ENCODE peak calls at places on chromosomes 16 and 17, in seven cellular contexts. One of them, this sample, is unnamed.
A peak's percentile ranks its signal among the peaks of the same experiment; 100 is the strongest.

GRCh38 chr17:82571855-82572254 is 52.3 kb downstream of the FOXK2 start:
- DNase-seq in suprapubic skin: no peak
- DNase-seq in right lobe of liver: peak; percentile 27
- DNase-seq in HFF-Myc: no peak
- DNase-seq in IMR-90: no peak
- DNase-seq in GM12865: no peak
- DNase-seq in fibroblast of lung: no peak
- DNase-seq in this sample: no peak

GRCh38 chr16:66248096-66248495 is 118.4 kb upstream of the CDH5 start:
- DNase-seq in suprapubic skin: peak; percentile 88
- DNase-seq in right lobe of liver: no peak
- DNase-seq in HFF-Myc: no peak
- DNase-seq in IMR-90: peak; percentile 77
- DNase-seq in GM12865: no peak
- DNase-seq in fibroblast of lung: peak; percentile 73
- DNase-seq in this sample: no peak

GRCh38 chr17:75061618-75062017 is 14.6 kb downstream of the KCTD2 start:
- DNase-seq in suprapubic skin: no peak
- DNase-seq in right lobe of liver: no peak
- DNase-seq in HFF-Myc: no peak
- DNase-seq in IMR-90: no peak
- DNase-seq in GM12865: no peak
- DNase-seq in fibroblast of lung: no peak
- DNase-seq in this sample: no peak

GRCh38 chr16:67842509-67843342 is 606 bp downstream of the THAP11 start:
- DNase-seq in suprapubic skin: peak; percentile 80
- DNase-seq in right lobe of liver: peak; percentile 71
- DNase-seq in HFF-Myc: no peak
- DNase-seq in IMR-90: peak; percentile 46
- DNase-seq in GM12865: peak; percentile 76
- DNase-seq in fibroblast of lung: peak; percentile 60
- DNase-seq in this sample: no peak

GRCh38 chr17:60792250-60792898 is 114.7 kb downstream of the BCAS3 start:
- DNase-seq in suprapubic skin: no peak
- DNase-seq in right lobe of liver: no peak
- DNase-seq in HFF-Myc: no peak
- DNase-seq in IMR-90: no peak
- DNase-seq in GM12865: no peak
- DNase-seq in fibroblast of lung: no peak
- DNase-seq in this sample: no peak

GRCh38 chr17:35849469-35850348 is 19.0 kb downstream of the HEATR9 start:
- DNase-seq in suprapubic skin: no peak
- DNase-seq in right lobe of liver: no peak
- DNase-seq in HFF-Myc: peak; percentile 49
- DNase-seq in IMR-90: peak; percentile 67
- DNase-seq in GM12865: peak; percentile 83
- DNase-seq in fibroblast of lung: peak; percentile 77
- DNase-seq in this sample: peak; percentile 52

GRCh38 chr16:16828913-16829398 is 450.0 kb downstream of the NPIPA7 start:
- DNase-seq in suprapubic skin: no peak
- DNase-seq in right lobe of liver: no peak
- DNase-seq in HFF-Myc: no peak
- DNase-seq in IMR-90: no peak
- DNase-seq in GM12865: no peak
- DNase-seq in fibroblast of lung: no peak
- DNase-seq in this sample: no peak

GRCh38 chr17:77109159-77110005 is 31.4 kb upstream of the SEC14L1 start:
- DNase-seq in suprapubic skin: no peak
- DNase-seq in right lobe of liver: no peak
- DNase-seq in HFF-Myc: no peak
- DNase-seq in IMR-90: no peak
- DNase-seq in GM12865: peak; percentile 30
- DNase-seq in fibroblast of lung: peak; percentile 28
- DNase-seq in this sample: no peak

GRCh38 chr16:24955975-24956731 is 59.0 kb downstream of the ARHGAP17 start:
- DNase-seq in suprapubic skin: no peak
- DNase-seq in right lobe of liver: no peak
- DNase-seq in HFF-Myc: no peak
- DNase-seq in IMR-90: no peak
- DNase-seq in GM12865: no peak
- DNase-seq in fibroblast of lung: no peak
- DNase-seq in this sample: no peak

GRCh38 chr16:68367034-68367433 is 56.2 kb downstream of the PRMT7 start:
- DNase-seq in suprapubic skin: no peak
- DNase-seq in right lobe of liver: no peak
- DNase-seq in HFF-Myc: no peak
- DNase-seq in IMR-90: peak; percentile 9
- DNase-seq in GM12865: peak; percentile 69
- DNase-seq in fibroblast of lung: peak; percentile 32
- DNase-seq in this sample: no peak

GRCh38 chr17:19915579-19915978 is 47.8 kb upstream of the ULK2 start:
- DNase-seq in suprapubic skin: no peak
- DNase-seq in right lobe of liver: no peak
- DNase-seq in HFF-Myc: no peak
- DNase-seq in IMR-90: no peak
- DNase-seq in GM12865: no peak
- DNase-seq in fibroblast of lung: no peak
- DNase-seq in this sample: no peak

GRCh38 chr17:61408151-61409041 is 8.8 kb downstream of the TBX2 start:
- DNase-seq in suprapubic skin: peak; percentile 63
- DNase-seq in right lobe of liver: peak; percentile 49
- DNase-seq in HFF-Myc: no peak
- DNase-seq in IMR-90: peak; percentile 55
- DNase-seq in GM12865: no peak
- DNase-seq in fibroblast of lung: peak; percentile 57
- DNase-seq in this sample: no peak

GRCh38 chr17:45848405-45848804 is 3.7 kb downstream of the SPPL2C start:
- DNase-seq in suprapubic skin: no peak
- DNase-seq in right lobe of liver: no peak
- DNase-seq in HFF-Myc: no peak
- DNase-seq in IMR-90: no peak
- DNase-seq in GM12865: no peak
- DNase-seq in fibroblast of lung: no peak
- DNase-seq in this sample: no peak

GRCh38 chr16:87541004-87541881 is 48.4 kb upstream of the ZCCHC14 start:
- DNase-seq in suprapubic skin: no peak
- DNase-seq in right lobe of liver: peak; percentile 77
- DNase-seq in HFF-Myc: no peak
- DNase-seq in IMR-90: peak; percentile 79
- DNase-seq in GM12865: no peak
- DNase-seq in fibroblast of lung: peak; percentile 72
- DNase-seq in this sample: peak; percentile 64

GRCh38 chr16:19029980-19030379 is 37.4 kb upstream of the COQ7 start:
- DNase-seq in suprapubic skin: no peak
- DNase-seq in right lobe of liver: no peak
- DNase-seq in HFF-Myc: no peak
- DNase-seq in IMR-90: no peak
- DNase-seq in GM12865: no peak
- DNase-seq in fibroblast of lung: no peak
- DNase-seq in this sample: no peak

GRCh38 chr16:68802190-68802589 is 41.1 kb upstream of the TANGO6 start:
- DNase-seq in suprapubic skin: no peak
- DNase-seq in right lobe of liver: no peak
- DNase-seq in HFF-Myc: no peak
- DNase-seq in IMR-90: peak; percentile 81
- DNase-seq in GM12865: no peak
- DNase-seq in fibroblast of lung: no peak
- DNase-seq in this sample: no peak

GRCh38 chr16:80803341-80804060 is 897 bp downstream of the CDYL2 start:
- DNase-seq in suprapubic skin: no peak
- DNase-seq in right lobe of liver: peak; percentile 61
- DNase-seq in HFF-Myc: no peak
- DNase-seq in IMR-90: no peak
- DNase-seq in GM12865: peak; percentile 54
- DNase-seq in fibroblast of lung: peak; percentile 11
- DNase-seq in this sample: no peak

GRCh38 chr16:50835358-50836060 is 93.6 kb downstream of the CYLD start:
- DNase-seq in suprapubic skin: no peak
- DNase-seq in right lobe of liver: no peak
- DNase-seq in HFF-Myc: no peak
- DNase-seq in IMR-90: no peak
- DNase-seq in GM12865: no peak
- DNase-seq in fibroblast of lung: no peak
- DNase-seq in this sample: no peak

GRCh38 chr16:47143677-47144558 is at the start of gene NETO2:
- DNase-seq in suprapubic skin: peak; percentile 63
- DNase-seq in right lobe of liver: peak; percentile 75
- DNase-seq in HFF-Myc: no peak
- DNase-seq in IMR-90: peak; percentile 56
- DNase-seq in GM12865: peak; percentile 84
- DNase-seq in fibroblast of lung: peak; percentile 60
- DNase-seq in this sample: no peak

DNA sequence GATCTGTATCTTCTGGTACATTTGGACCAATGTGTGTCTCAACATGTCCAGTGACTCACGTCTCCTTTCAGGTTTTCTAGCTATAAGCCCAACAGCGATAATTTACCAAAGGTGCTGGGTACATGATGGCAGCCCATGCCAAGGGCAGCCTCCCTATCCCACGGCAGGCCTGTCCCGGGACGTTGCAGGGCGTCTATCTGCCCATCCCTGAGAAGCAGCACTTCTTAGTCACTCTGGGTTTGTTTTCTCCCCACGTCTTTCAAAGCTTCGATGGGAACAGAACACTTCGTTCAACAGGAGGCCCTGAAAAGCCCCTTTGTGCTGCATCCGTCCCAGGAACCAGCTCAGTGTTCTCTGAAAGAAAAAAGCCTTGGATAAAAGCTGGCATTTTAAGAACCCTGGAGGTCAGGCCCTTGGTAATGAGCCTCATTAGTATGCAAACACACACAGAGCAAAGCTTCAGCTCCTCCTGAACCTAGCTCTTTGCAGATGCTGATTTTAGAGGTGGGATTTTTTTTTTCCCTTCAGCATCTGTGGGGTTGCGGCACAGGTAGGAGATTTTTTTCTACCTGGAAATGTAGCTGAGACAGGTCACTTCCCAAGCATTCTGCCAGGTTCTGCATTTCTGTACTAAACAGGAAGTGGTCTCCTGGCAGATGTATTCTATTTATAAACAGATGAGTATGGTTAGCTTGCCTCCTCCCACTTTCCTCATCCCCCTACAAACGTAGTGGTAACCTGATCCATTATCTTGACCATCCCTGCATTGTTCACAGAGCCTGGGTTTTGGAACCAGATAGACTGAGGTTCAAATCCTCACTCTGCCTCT is 17.5 kb upstream of the MT4 start:
- DNase-seq in suprapubic skin: no peak
- DNase-seq in right lobe of liver: no peak
- DNase-seq in HFF-Myc: peak; percentile 88
- DNase-seq in IMR-90: peak; percentile 85
- DNase-seq in GM12865: no peak
- DNase-seq in fibroblast of lung: peak; percentile 71
- DNase-seq in this sample: peak; percentile 34
- H3K4me3 ChIP-seq in suprapubic skin: no peak overlapping the region
- H3K4me3 ChIP-seq in right lobe of liver: no peak overlapping the region
- H3K4me3 ChIP-seq in HFF-Myc: no peak overlapping the region
- H3K4me3 ChIP-seq in IMR-90: no peak overlapping the region
- H3K4me3 ChIP-seq in GM12865: no peak overlapping the region
- H3K4me3 ChIP-seq in fibroblast of lung: no peak overlapping the region
- H3K4me3 ChIP-seq in this sample: no peak overlapping the region

DNA sequence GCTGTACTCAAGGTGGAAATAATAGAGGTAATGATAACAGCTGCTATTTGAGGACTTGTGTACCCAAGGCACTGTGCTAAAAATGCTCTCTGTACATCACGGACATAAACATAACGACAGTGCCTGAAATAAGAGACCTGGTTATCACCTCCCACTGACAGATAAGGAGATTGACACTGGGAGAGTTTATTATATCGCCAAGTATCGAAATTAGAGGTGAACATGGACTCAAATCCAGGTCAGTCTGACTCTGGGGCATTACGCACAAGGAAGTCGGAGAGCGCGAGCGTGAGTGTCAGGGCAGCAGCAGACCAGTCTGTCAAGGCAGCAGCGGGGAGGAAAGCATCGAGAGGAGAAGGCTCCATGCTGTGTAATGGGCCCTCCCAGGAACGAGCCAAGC is 57.1 kb downstream of the GOSR1 start:
- DNase-seq in suprapubic skin: no peak
- DNase-seq in right lobe of liver: no peak
- DNase-seq in HFF-Myc: no peak
- DNase-seq in IMR-90: no peak
- DNase-seq in GM12865: no peak
- DNase-seq in fibroblast of lung: no peak
- DNase-seq in this sample: no peak
- TF ChIP-seq CTCF in suprapubic skin: no peak
- TF ChIP-seq CTCF in right lobe of liver: no peak
- TF ChIP-seq CTCF in HFF-Myc: no peak
- TF ChIP-seq CTCF in IMR-90: no peak
- TF ChIP-seq CTCF in GM12865: no peak
- TF ChIP-seq CTCF in fibroblast of lung: no peak
- TF ChIP-seq CTCF in this sample: no peak

GRCh38 chr17:7132511-7133094 is 18.0 kb upstream of the ASGR2 start:
- DNase-seq in suprapubic skin: no peak
- DNase-seq in right lobe of liver: no peak
- DNase-seq in HFF-Myc: no peak
- DNase-seq in IMR-90: no peak
- DNase-seq in GM12865: peak; percentile 91
- DNase-seq in fibroblast of lung: no peak
- DNase-seq in this sample: no peak

GRCh38 chr17:7136266-7136877 is 21.8 kb upstream of the ASGR2 start:
- DNase-seq in suprapubic skin: no peak
- DNase-seq in right lobe of liver: peak; percentile 79
- DNase-seq in HFF-Myc: peak; percentile 21
- DNase-seq in IMR-90: peak; percentile 69
- DNase-seq in GM12865: peak; percentile 84
- DNase-seq in fibroblast of lung: peak; percentile 76
- DNase-seq in this sample: peak; percentile 47

GRCh38 chr17:7130626-7131467 is 16.2 kb upstream of the ASGR2 start:
- DNase-seq in suprapubic skin: no peak
- DNase-seq in right lobe of liver: no peak
- DNase-seq in HFF-Myc: no peak
- DNase-seq in IMR-90: no peak
- DNase-seq in GM12865: no peak
- DNase-seq in fibroblast of lung: no peak
- DNase-seq in this sample: no peak

GRCh38 chr17:7133424-7133823 is 18.8 kb upstream of the ASGR2 start:
- DNase-seq in suprapubic skin: no peak
- DNase-seq in right lobe of liver: no peak
- DNase-seq in HFF-Myc: no peak
- DNase-seq in IMR-90: no peak
- DNase-seq in GM12865: peak; percentile 70
- DNase-seq in fibroblast of lung: no peak
- DNase-seq in this sample: no peak

DNA sequence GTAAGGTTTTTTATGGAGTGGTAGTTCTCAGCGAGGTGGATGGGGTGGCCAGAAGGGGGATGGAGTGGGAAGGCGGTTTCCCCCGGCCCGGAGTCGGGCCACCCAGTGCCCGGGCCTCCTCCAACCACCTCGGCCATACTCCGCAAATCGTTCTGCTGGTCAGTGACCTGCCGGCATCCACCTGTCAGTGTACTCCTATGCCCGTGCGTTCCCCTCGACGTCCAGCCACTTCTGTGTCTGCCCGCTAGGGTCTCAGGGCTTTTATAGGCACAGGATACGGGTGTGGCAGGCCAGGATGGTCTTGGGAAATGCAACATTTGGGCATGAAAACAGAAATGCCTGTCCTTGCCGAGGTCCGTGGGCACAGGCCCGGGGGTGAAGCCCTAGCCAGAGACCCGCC is 19.3 kb upstream of the ASGR2 start:
- DNase-seq in suprapubic skin: no peak
- DNase-seq in right lobe of liver: no peak
- DNase-seq in HFF-Myc: no peak
- DNase-seq in IMR-90: no peak
- DNase-seq in GM12865: no peak
- DNase-seq in fibroblast of lung: no peak
- DNase-seq in this sample: no peak
- H3K4me3 ChIP-seq in suprapubic skin: no peak overlapping the region
- H3K4me3 ChIP-seq in right lobe of liver: no peak overlapping the region
- H3K4me3 ChIP-seq in HFF-Myc: no peak overlapping the region
- H3K4me3 ChIP-seq in IMR-90: no peak overlapping the region
- H3K4me3 ChIP-seq in GM12865: no peak overlapping the region
- H3K4me3 ChIP-seq in fibroblast of lung: no peak overlapping the region
- H3K4me3 ChIP-seq in this sample: no peak overlapping the region

GRCh38 chr17:29760279-29760721 is 137.6 kb upstream of the CORO6 start:
- DNase-seq in suprapubic skin: no peak
- DNase-seq in right lobe of liver: no peak
- DNase-seq in HFF-Myc: no peak
- DNase-seq in IMR-90: peak; percentile 39
- DNase-seq in GM12865: peak; percentile 87
- DNase-seq in fibroblast of lung: peak; percentile 34
- DNase-seq in this sample: no peak
- TF ChIP-seq CTCF in suprapubic skin: no peak
- TF ChIP-seq CTCF in right lobe of liver: no peak
- TF ChIP-seq CTCF in HFF-Myc: no peak
- TF ChIP-seq CTCF in IMR-90: no peak
- TF ChIP-seq CTCF in GM12865: no peak
- TF ChIP-seq CTCF in fibroblast of lung: no peak
- TF ChIP-seq CTCF in this sample: no peak

This sample was measured in astrocyte of the cerebellum.